ENCODE peak calls at places on chromosomes 12 and 14, in ten cellular contexts. Q is KG1; L is NCI-H1105; Y is stimulated activated CD4-positive, alpha-beta T cell treated with anti-CD3 and anti-CD28 coated beads, TNF-alpha, amount 100 ng/mL, for 1 hour; J is AG09319; R is thyroid gland; F is uterus; G is activated gamma-delta T cell treated with anti-CD3 and anti-CD28 coated beads, Interleukin-2, amount 50 U/mL, for 16 hours; I is stimulated activated CD8-positive, alpha-beta memory T cell treated with anti-CD3 and anti-CD28 coated beads, Interleukin-2, amount 100 ng/mL, for 48 hours; H is NCI-H1092 treated with DMSO at 0.1 percent for 48 hours. S is an unnamed sample.
A peak's percentile ranks its signal among the peaks of the same experiment; 100 is the strongest.

GRCh38 chr14:68285421-68286179 is 466.0 kb downstream of the RAD51B start:
- DNase-seq in F (no peak), Y (no peak), J (no peak), R (no peak), G (peak; percentile 50), I (peak; percentile 43), H (no peak), L (no peak), Q (no peak), S (no peak)

GRCh38 chr14:29043751-29044150 is 277.2 kb downstream of the FOXG1 start:
- DNase-seq in Q (no peak), F (no peak), L (no peak), R (no peak), J (no peak), G (no peak), Y (no peak), I (no peak), H (no peak), S (no peak)

GRCh38 chr14:22471545-22472121 is 117.4 kb downstream of the DAD1 start:
- DNase-seq in H (peak; percentile 42), L (peak; percentile 10), R (peak; percentile 60), G (no peak), Y (no peak), Q (no peak), I (no peak), F (no peak), J (no peak), S (no peak)

GRCh38 chr12:104689630-104690029 is 232.9 kb downstream of the CHST11 start:
- DNase-seq in H (no peak), F (no peak), I (no peak), G (no peak), R (no peak), J (no peak), L (no peak), Q (no peak), Y (no peak), S (no peak)

GRCh38 chr14:102924632-102925588 is 2.4 kb downstream of the AMN start:
- DNase-seq in G (no peak), Y (no peak), I (no peak), J (no peak), L (no peak), F (no peak), R (no peak), Q (no peak), H (no peak), S (no peak)

GRCh38 chr14:71203306-71203705 is 296.0 kb downstream of the PCNX1 start:
- DNase-seq in R (no peak), L (no peak), Q (no peak), J (no peak), Y (no peak), G (no peak), H (no peak), I (no peak), F (no peak), S (no peak)

GRCh38 chr14:92435154-92435553 is 78.4 kb upstream of the RIN3 start:
- DNase-seq in Q (no peak), R (no peak), L (no peak), I (no peak), G (no peak), J (no peak), Y (no peak), F (no peak), H (no peak), S (no peak)

GRCh38 chr12:47995976-47996375 is 8.3 kb downstream of the COL2A1 start:
- DNase-seq in Q (no peak), L (no peak), G (no peak), Y (no peak), J (peak; percentile 32), I (no peak), F (no peak), H (peak; percentile 87), R (no peak), S (no peak)

GRCh38 chr12:95326450-95326849 is 108.8 kb downstream of the VEZT start:
- DNase-seq in Y (no peak), R (no peak), J (no peak), I (no peak), H (no peak), Q (no peak), F (no peak), L (no peak), G (no peak), S (no peak)

GRCh38 chr12:1882850-1883470 is 35.5 kb downstream of the CACNA2D4 start:
- DNase-seq in H (no peak), Q (no peak), F (no peak), G (no peak), Y (no peak), L (no peak), J (no peak), I (no peak), R (no peak), S (no peak)

GRCh38 chr12:3139760-3140159 is 62.6 kb downstream of the TSPAN9 start:
- DNase-seq in L (no peak), Y (no peak), R (no peak), H (no peak), J (no peak), G (no peak), I (no peak), Q (no peak), F (no peak), S (no peak)

GRCh38 chr12:30830751-30831150 is 76.0 kb upstream of the CAPRIN2 start:
- DNase-seq in I (no peak), H (no peak), Y (no peak), J (no peak), G (no peak), L (no peak), F (no peak), R (no peak), Q (no peak), S (no peak)

GRCh38 chr12:3989218-3989550 is 116.0 kb upstream of the PARP11 start:
- DNase-seq in F (no peak), L (no peak), R (no peak), Y (no peak), I (no peak), Q (no peak), G (no peak), J (no peak), H (no peak), S (no peak)

GRCh38 chr12:89707992-89708792 is 446 bp downstream of the ATP2B1 start:
- DNase-seq in Q (no peak), R (peak; percentile 49), H (peak; percentile 29), L (peak; percentile 55), J (no peak), Y (no peak), G (peak; percentile 24), I (peak; percentile 24), F (peak; percentile 37), S (peak; percentile 18)

GRCh38 chr14:24011051-24011450 is 22.3 kb downstream of the DHRS4L2 start:
- DNase-seq in G (no peak), Q (no peak), L (no peak), H (no peak), F (no peak), I (no peak), R (no peak), J (no peak), Y (no peak), S (no peak)

S was measured in GM12892.